ENCODE peak calls at places on chromosomes 11 and 22, in five cellular contexts. One of them, this sample, is unnamed.

GRCh38 chr11:133498969-133499368 is 33.3 kb downstream of the OPCML start:
- DNase-seq in effector memory CD8-positive, alpha-beta T cell: no peak
- DNase-seq in M059J: no peak
- DNase-seq in activated CD4-positive, CD25-positive, alpha-beta regulatory T cell treated with anti-CD3 and anti-CD28 coated beads, Interleukin-2, amount 50 U/mL, for 16 hours: no peak
- DNase-seq in hepatocyte: no peak
- DNase-seq in this sample: no peak

GRCh38 chr11:17599460-17599925 is 52.4 kb downstream of the OTOG start:
- DNase-seq in hepatocyte: peak; percentile 3
- DNase-seq in M059J: no peak
- DNase-seq in effector memory CD8-positive, alpha-beta T cell: no peak
- DNase-seq in activated CD4-positive, CD25-positive, alpha-beta regulatory T cell treated with anti-CD3 and anti-CD28 coated beads, Interleukin-2, amount 50 U/mL, for 16 hours: no peak
- DNase-seq in this sample: no peak

GRCh38 chr11:62687508-62688396 is 1.6 kb downstream of the LRRN4CL start:
- DNase-seq in effector memory CD8-positive, alpha-beta T cell: no peak
- DNase-seq in activated CD4-positive, CD25-positive, alpha-beta regulatory T cell treated with anti-CD3 and anti-CD28 coated beads, Interleukin-2, amount 50 U/mL, for 16 hours: no peak
- DNase-seq in hepatocyte: no peak
- DNase-seq in M059J: no peak
- DNase-seq in this sample: no peak

GRCh38 chr11:12724301-12725046 is 50.3 kb downstream of the TEAD1 start:
- DNase-seq in M059J: peak; percentile 93
- DNase-seq in hepatocyte: peak; percentile 93
- DNase-seq in effector memory CD8-positive, alpha-beta T cell: no peak
- DNase-seq in activated CD4-positive, CD25-positive, alpha-beta regulatory T cell treated with anti-CD3 and anti-CD28 coated beads, Interleukin-2, amount 50 U/mL, for 16 hours: no peak
- DNase-seq in this sample: peak; percentile 95

GRCh38 chr11:128036556-128037093 is 550.7 kb downstream of the ETS1 start:
- DNase-seq in activated CD4-positive, CD25-positive, alpha-beta regulatory T cell treated with anti-CD3 and anti-CD28 coated beads, Interleukin-2, amount 50 U/mL, for 16 hours: no peak
- DNase-seq in effector memory CD8-positive, alpha-beta T cell: no peak
- DNase-seq in hepatocyte: no peak
- DNase-seq in M059J: no peak
- DNase-seq in this sample: peak; percentile 35

GRCh38 chr11:70490723-70491558 is 92.6 kb downstream of the CTTN start:
- DNase-seq in effector memory CD8-positive, alpha-beta T cell: no peak
- DNase-seq in hepatocyte: no peak
- DNase-seq in M059J: no peak
- DNase-seq in activated CD4-positive, CD25-positive, alpha-beta regulatory T cell treated with anti-CD3 and anti-CD28 coated beads, Interleukin-2, amount 50 U/mL, for 16 hours: no peak
- DNase-seq in this sample: no peak

GRCh38 chr11:25423436-25424184 is 908.3 kb upstream of the ANO3 start:
- DNase-seq in effector memory CD8-positive, alpha-beta T cell: no peak
- DNase-seq in activated CD4-positive, CD25-positive, alpha-beta regulatory T cell treated with anti-CD3 and anti-CD28 coated beads, Interleukin-2, amount 50 U/mL, for 16 hours: no peak
- DNase-seq in M059J: peak; percentile 3
- DNase-seq in hepatocyte: no peak
- DNase-seq in this sample: peak; percentile 29

GRCh38 chr11:134398079-134398444 is 14.0 kb downstream of the B3GAT1 start:
- DNase-seq in activated CD4-positive, CD25-positive, alpha-beta regulatory T cell treated with anti-CD3 and anti-CD28 coated beads, Interleukin-2, amount 50 U/mL, for 16 hours: no peak
- DNase-seq in effector memory CD8-positive, alpha-beta T cell: no peak
- DNase-seq in M059J: no peak
- DNase-seq in hepatocyte: no peak
- DNase-seq in this sample: no peak

GRCh38 chr11:60872952-60873524 is 5.7 kb downstream of the ZP1 start:
- DNase-seq in effector memory CD8-positive, alpha-beta T cell: no peak
- DNase-seq in hepatocyte: peak; percentile 41
- DNase-seq in activated CD4-positive, CD25-positive, alpha-beta regulatory T cell treated with anti-CD3 and anti-CD28 coated beads, Interleukin-2, amount 50 U/mL, for 16 hours: no peak
- DNase-seq in M059J: peak; percentile 92
- DNase-seq in this sample: peak; percentile 89

GRCh38 chr22:46795140-46795539 is 32.7 kb downstream of the TBC1D22A start:
- DNase-seq in hepatocyte: no peak
- DNase-seq in M059J: no peak
- DNase-seq in effector memory CD8-positive, alpha-beta T cell: no peak
- DNase-seq in activated CD4-positive, CD25-positive, alpha-beta regulatory T cell treated with anti-CD3 and anti-CD28 coated beads, Interleukin-2, amount 50 U/mL, for 16 hours: no peak
- DNase-seq in this sample: no peak

GRCh38 chr11:115119136-115119535 is 385.1 kb downstream of the CADM1 start:
- DNase-seq in effector memory CD8-positive, alpha-beta T cell: no peak
- DNase-seq in activated CD4-positive, CD25-positive, alpha-beta regulatory T cell treated with anti-CD3 and anti-CD28 coated beads, Interleukin-2, amount 50 U/mL, for 16 hours: no peak
- DNase-seq in hepatocyte: no peak
- DNase-seq in M059J: no peak
- DNase-seq in this sample: no peak

GRCh38 chr22:17303840-17304779 is 65.2 kb upstream of the CECR2 start:
- DNase-seq in effector memory CD8-positive, alpha-beta T cell: peak; percentile 43
- DNase-seq in hepatocyte: no peak
- DNase-seq in M059J: peak; percentile 6
- DNase-seq in activated CD4-positive, CD25-positive, alpha-beta regulatory T cell treated with anti-CD3 and anti-CD28 coated beads, Interleukin-2, amount 50 U/mL, for 16 hours: peak; percentile 41
- DNase-seq in this sample: no peak

GRCh38 chr11:110988731-110989130 is 256.8 kb upstream of the POU2AF2 start:
- DNase-seq in effector memory CD8-positive, alpha-beta T cell: no peak
- DNase-seq in activated CD4-positive, CD25-positive, alpha-beta regulatory T cell treated with anti-CD3 and anti-CD28 coated beads, Interleukin-2, amount 50 U/mL, for 16 hours: no peak
- DNase-seq in M059J: no peak
- DNase-seq in hepatocyte: no peak
- DNase-seq in this sample: no peak

GRCh38 chr11:57571631-57572030 is 4.2 kb upstream of the UBE2L6 start:
- DNase-seq in hepatocyte: no peak
- DNase-seq in M059J: no peak
- DNase-seq in activated CD4-positive, CD25-positive, alpha-beta regulatory T cell treated with anti-CD3 and anti-CD28 coated beads, Interleukin-2, amount 50 U/mL, for 16 hours: no peak
- DNase-seq in effector memory CD8-positive, alpha-beta T cell: no peak
- DNase-seq in this sample: no peak

GRCh38 chr11:17931595-17931994 is 81.3 kb downstream of the SERGEF start:
- DNase-seq in hepatocyte: no peak
- DNase-seq in M059J: no peak
- DNase-seq in effector memory CD8-positive, alpha-beta T cell: no peak
- DNase-seq in activated CD4-positive, CD25-positive, alpha-beta regulatory T cell treated with anti-CD3 and anti-CD28 coated beads, Interleukin-2, amount 50 U/mL, for 16 hours: no peak
- DNase-seq in this sample: peak; percentile 20

GRCh38 chr22:37331034-37331428 is 48.7 kb downstream of the CYTH4 start:
- DNase-seq in activated CD4-positive, CD25-positive, alpha-beta regulatory T cell treated with anti-CD3 and anti-CD28 coated beads, Interleukin-2, amount 50 U/mL, for 16 hours: no peak
- DNase-seq in effector memory CD8-positive, alpha-beta T cell: no peak
- DNase-seq in hepatocyte: no peak
- DNase-seq in M059J: peak; percentile 42
- DNase-seq in this sample: peak; percentile 79

GRCh38 chr11:128908391-128909246 is 17.5 kb downstream of the KCNJ5 start:
- DNase-seq in hepatocyte: peak; percentile 47
- DNase-seq in effector memory CD8-positive, alpha-beta T cell: no peak
- DNase-seq in activated CD4-positive, CD25-positive, alpha-beta regulatory T cell treated with anti-CD3 and anti-CD28 coated beads, Interleukin-2, amount 50 U/mL, for 16 hours: no peak
- DNase-seq in M059J: peak; percentile 83
- DNase-seq in this sample: peak; percentile 82

GRCh38 chr11:11027271-11027670 is 169.4 kb upstream of the ZBED5 start:
- DNase-seq in hepatocyte: no peak
- DNase-seq in activated CD4-positive, CD25-positive, alpha-beta regulatory T cell treated with anti-CD3 and anti-CD28 coated beads, Interleukin-2, amount 50 U/mL, for 16 hours: no peak
- DNase-seq in M059J: peak; percentile 67
- DNase-seq in effector memory CD8-positive, alpha-beta T cell: no peak
- DNase-seq in this sample: peak; percentile 85

GRCh38 chr22:39439170-39439569 is 17.6 kb upstream of the MGAT3 start:
- DNase-seq in hepatocyte: peak; percentile 56
- DNase-seq in activated CD4-positive, CD25-positive, alpha-beta regulatory T cell treated with anti-CD3 and anti-CD28 coated beads, Interleukin-2, amount 50 U/mL, for 16 hours: no peak
- DNase-seq in M059J: peak; percentile 55
- DNase-seq in effector memory CD8-positive, alpha-beta T cell: no peak
- DNase-seq in this sample: peak; percentile 76

GRCh38 chr11:129533395-129533794 is 157.7 kb downstream of the BARX2 start:
- DNase-seq in M059J: no peak
- DNase-seq in effector memory CD8-positive, alpha-beta T cell: no peak
- DNase-seq in hepatocyte: no peak
- DNase-seq in activated CD4-positive, CD25-positive, alpha-beta regulatory T cell treated with anti-CD3 and anti-CD28 coated beads, Interleukin-2, amount 50 U/mL, for 16 hours: no peak
- DNase-seq in this sample: no peak

GRCh38 chr11:10930224-10930960 is 72.5 kb upstream of the ZBED5 start:
- DNase-seq in activated CD4-positive, CD25-positive, alpha-beta regulatory T cell treated with anti-CD3 and anti-CD28 coated beads, Interleukin-2, amount 50 U/mL, for 16 hours: no peak
- DNase-seq in hepatocyte: no peak
- DNase-seq in M059J: peak; percentile 42
- DNase-seq in effector memory CD8-positive, alpha-beta T cell: peak; percentile 8
- DNase-seq in this sample: peak; percentile 33

GRCh38 chr11:78961938-78962701 is 387.5 kb upstream of the NARS2 start:
- DNase-seq in M059J: no peak
- DNase-seq in activated CD4-positive, CD25-positive, alpha-beta regulatory T cell treated with anti-CD3 and anti-CD28 coated beads, Interleukin-2, amount 50 U/mL, for 16 hours: no peak
- DNase-seq in effector memory CD8-positive, alpha-beta T cell: no peak
- DNase-seq in hepatocyte: peak; percentile 79
- DNase-seq in this sample: peak; percentile 48

GRCh38 chr11:44162662-44163061 is 67.2 kb downstream of the EXT2 start:
- DNase-seq in M059J: no peak
- DNase-seq in hepatocyte: no peak
- DNase-seq in activated CD4-positive, CD25-positive, alpha-beta regulatory T cell treated with anti-CD3 and anti-CD28 coated beads, Interleukin-2, amount 50 U/mL, for 16 hours: no peak
- DNase-seq in effector memory CD8-positive, alpha-beta T cell: no peak
- DNase-seq in this sample: no peak

GRCh38 chr11:9313648-9314290 is 624 bp downstream of the TMEM41B start:
- DNase-seq in hepatocyte: peak; percentile 45
- DNase-seq in effector memory CD8-positive, alpha-beta T cell: no peak
- DNase-seq in activated CD4-positive, CD25-positive, alpha-beta regulatory T cell treated with anti-CD3 and anti-CD28 coated beads, Interleukin-2, amount 50 U/mL, for 16 hours: no peak
- DNase-seq in M059J: peak; percentile 31
- DNase-seq in this sample: peak; percentile 8

GRCh38 chr22:29158546-29158945 is 47.1 kb upstream of the EMID1 start:
- DNase-seq in activated CD4-positive, CD25-positive, alpha-beta regulatory T cell treated with anti-CD3 and anti-CD28 coated beads, Interleukin-2, amount 50 U/mL, for 16 hours: no peak
- DNase-seq in effector memory CD8-positive, alpha-beta T cell: no peak
- DNase-seq in M059J: peak; percentile 34
- DNase-seq in hepatocyte: no peak
- DNase-seq in this sample: no peak

GRCh38 chr11:36349345-36350136 is 53.5 kb downstream of the PRR5L start:
- DNase-seq in hepatocyte: no peak
- DNase-seq in effector memory CD8-positive, alpha-beta T cell: no peak
- DNase-seq in activated CD4-positive, CD25-positive, alpha-beta regulatory T cell treated with anti-CD3 and anti-CD28 coated beads, Interleukin-2, amount 50 U/mL, for 16 hours: no peak
- DNase-seq in M059J: no peak
- DNase-seq in this sample: no peak

GRCh38 chr11:74687237-74688005 is 43.8 kb downstream of the CHRDL2 start:
- DNase-seq in effector memory CD8-positive, alpha-beta T cell: no peak
- DNase-seq in hepatocyte: no peak
- DNase-seq in activated CD4-positive, CD25-positive, alpha-beta regulatory T cell treated with anti-CD3 and anti-CD28 coated beads, Interleukin-2, amount 50 U/mL, for 16 hours: no peak
- DNase-seq in M059J: peak; percentile 44
- DNase-seq in this sample: peak; percentile 53

GRCh38 chr22:37109242-37109917 is at the start of gene TMPRSS6:
- DNase-seq in activated CD4-positive, CD25-positive, alpha-beta regulatory T cell treated with anti-CD3 and anti-CD28 coated beads, Interleukin-2, amount 50 U/mL, for 16 hours: no peak
- DNase-seq in hepatocyte: peak; percentile 69
- DNase-seq in M059J: no peak
- DNase-seq in effector memory CD8-positive, alpha-beta T cell: no peak
- DNase-seq in this sample: no peak

GRCh38 chr11:119417726-119418540 is 5.0 kb downstream of the THY1 start:
- DNase-seq in M059J: peak; percentile 98
- DNase-seq in effector memory CD8-positive, alpha-beta T cell: no peak
- DNase-seq in hepatocyte: peak; percentile 40
- DNase-seq in activated CD4-positive, CD25-positive, alpha-beta regulatory T cell treated with anti-CD3 and anti-CD28 coated beads, Interleukin-2, amount 50 U/mL, for 16 hours: no peak
- DNase-seq in this sample: peak; percentile 96

This sample was measured in IMR-90.